ENCODE peak calls at places on chromosomes 1 and 21, in five cellular contexts. One of them, this sample, is unnamed.
A peak's percentile ranks its signal among the peaks of the same experiment; 100 is the strongest.

GRCh38 chr21:38386967-38387366 is 111.3 kb downstream of the ERG start:
- DNase-seq in stimulated activated CD4-positive, alpha-beta T cell treated with anti-CD3 and anti-CD28 coated beads, Interleukin-2, amount 100 ng/mL, for 4 hours: no peak
- DNase-seq in retina: no peak
- DNase-seq in heart left ventricle: no peak
- DNase-seq in head of caudate nucleus: no peak
- DNase-seq in this sample: no peak

GRCh38 chr1:29812397-29813135 is 576.2 kb downstream of the PTPRU start:
- DNase-seq in stimulated activated CD4-positive, alpha-beta T cell treated with anti-CD3 and anti-CD28 coated beads, Interleukin-2, amount 100 ng/mL, for 4 hours: no peak
- DNase-seq in heart left ventricle: no peak
- DNase-seq in retina: peak; percentile 5
- DNase-seq in head of caudate nucleus: no peak
- DNase-seq in this sample: no peak

GRCh38 chr1:198086051-198086745 is 70.6 kb upstream of the NEK7 start:
- DNase-seq in stimulated activated CD4-positive, alpha-beta T cell treated with anti-CD3 and anti-CD28 coated beads, Interleukin-2, amount 100 ng/mL, for 4 hours: no peak
- DNase-seq in heart left ventricle: no peak
- DNase-seq in head of caudate nucleus: no peak
- DNase-seq in retina: no peak
- DNase-seq in this sample: no peak

GRCh38 chr21:16438761-16439160 is 709.0 kb downstream of the USP25 start:
- DNase-seq in head of caudate nucleus: no peak
- DNase-seq in retina: no peak
- DNase-seq in stimulated activated CD4-positive, alpha-beta T cell treated with anti-CD3 and anti-CD28 coated beads, Interleukin-2, amount 100 ng/mL, for 4 hours: no peak
- DNase-seq in heart left ventricle: no peak
- DNase-seq in this sample: no peak

GRCh38 chr1:173682174-173682573 is 12.5 kb upstream of the ANKRD45 start:
- DNase-seq in stimulated activated CD4-positive, alpha-beta T cell treated with anti-CD3 and anti-CD28 coated beads, Interleukin-2, amount 100 ng/mL, for 4 hours: no peak
- DNase-seq in head of caudate nucleus: no peak
- DNase-seq in retina: no peak
- DNase-seq in heart left ventricle: no peak
- DNase-seq in this sample: no peak

GRCh38 chr1:61641578-61642336 is 83.2 kb downstream of the TM2D1 start:
- DNase-seq in head of caudate nucleus: peak; percentile 80
- DNase-seq in retina: peak; percentile 64
- DNase-seq in stimulated activated CD4-positive, alpha-beta T cell treated with anti-CD3 and anti-CD28 coated beads, Interleukin-2, amount 100 ng/mL, for 4 hours: peak; percentile 33
- DNase-seq in heart left ventricle: peak; percentile 76
- DNase-seq in this sample: peak; percentile 12

GRCh38 chr1:231550448-231550781 is 21.9 kb downstream of the TSNAX start:
- DNase-seq in head of caudate nucleus: no peak
- DNase-seq in retina: no peak
- DNase-seq in heart left ventricle: no peak
- DNase-seq in stimulated activated CD4-positive, alpha-beta T cell treated with anti-CD3 and anti-CD28 coated beads, Interleukin-2, amount 100 ng/mL, for 4 hours: no peak
- DNase-seq in this sample: no peak

GRCh38 chr1:226682841-226683800 is 56.0 kb downstream of the ITPKB start:
- DNase-seq in retina: no peak
- DNase-seq in stimulated activated CD4-positive, alpha-beta T cell treated with anti-CD3 and anti-CD28 coated beads, Interleukin-2, amount 100 ng/mL, for 4 hours: no peak
- DNase-seq in heart left ventricle: no peak
- DNase-seq in head of caudate nucleus: no peak
- DNase-seq in this sample: no peak

GRCh38 chr1:87897486-87897885 is 568.8 kb downstream of the LMO4 start:
- DNase-seq in retina: no peak
- DNase-seq in head of caudate nucleus: no peak
- DNase-seq in stimulated activated CD4-positive, alpha-beta T cell treated with anti-CD3 and anti-CD28 coated beads, Interleukin-2, amount 100 ng/mL, for 4 hours: no peak
- DNase-seq in heart left ventricle: no peak
- DNase-seq in this sample: no peak

GRCh38 chr1:113452921-113453770 is 62.8 kb downstream of the MAGI3 start:
- DNase-seq in retina: no peak
- DNase-seq in stimulated activated CD4-positive, alpha-beta T cell treated with anti-CD3 and anti-CD28 coated beads, Interleukin-2, amount 100 ng/mL, for 4 hours: no peak
- DNase-seq in heart left ventricle: no peak
- DNase-seq in head of caudate nucleus: no peak
- DNase-seq in this sample: no peak

GRCh38 chr1:204846546-204846945 is 24.1 kb upstream of the NFASC start:
- DNase-seq in head of caudate nucleus: peak; percentile 75
- DNase-seq in stimulated activated CD4-positive, alpha-beta T cell treated with anti-CD3 and anti-CD28 coated beads, Interleukin-2, amount 100 ng/mL, for 4 hours: no peak
- DNase-seq in retina: no peak
- DNase-seq in heart left ventricle: no peak
- DNase-seq in this sample: no peak

GRCh38 chr1:183355797-183356196 is 62.4 kb downstream of the NMNAT2 start:
- DNase-seq in head of caudate nucleus: no peak
- DNase-seq in retina: no peak
- DNase-seq in heart left ventricle: no peak
- DNase-seq in stimulated activated CD4-positive, alpha-beta T cell treated with anti-CD3 and anti-CD28 coated beads, Interleukin-2, amount 100 ng/mL, for 4 hours: no peak
- DNase-seq in this sample: no peak

GRCh38 chr1:209870151-209870831 is 42.5 kb downstream of the UTP25 start:
- DNase-seq in heart left ventricle: no peak
- DNase-seq in head of caudate nucleus: no peak
- DNase-seq in stimulated activated CD4-positive, alpha-beta T cell treated with anti-CD3 and anti-CD28 coated beads, Interleukin-2, amount 100 ng/mL, for 4 hours: no peak
- DNase-seq in retina: no peak
- DNase-seq in this sample: no peak

GRCh38 chr1:220317161-220317560 is 44.9 kb upstream of the RAB3GAP2 start:
- DNase-seq in retina: no peak
- DNase-seq in heart left ventricle: no peak
- DNase-seq in head of caudate nucleus: no peak
- DNase-seq in stimulated activated CD4-positive, alpha-beta T cell treated with anti-CD3 and anti-CD28 coated beads, Interleukin-2, amount 100 ng/mL, for 4 hours: no peak
- DNase-seq in this sample: no peak

GRCh38 chr1:118949317-118949716 is 38.8 kb downstream of the TBX15 start:
- DNase-seq in stimulated activated CD4-positive, alpha-beta T cell treated with anti-CD3 and anti-CD28 coated beads, Interleukin-2, amount 100 ng/mL, for 4 hours: no peak
- DNase-seq in head of caudate nucleus: no peak
- DNase-seq in heart left ventricle: peak; percentile 34
- DNase-seq in retina: no peak
- DNase-seq in this sample: no peak

GRCh38 chr1:234869182-234870019 is 259.2 kb downstream of the TOMM20 start:
- DNase-seq in heart left ventricle: no peak
- DNase-seq in head of caudate nucleus: no peak
- DNase-seq in retina: no peak
- DNase-seq in stimulated activated CD4-positive, alpha-beta T cell treated with anti-CD3 and anti-CD28 coated beads, Interleukin-2, amount 100 ng/mL, for 4 hours: no peak
- DNase-seq in this sample: no peak

GRCh38 chr1:236394905-236395779 is 1.1 kb downstream of the EDARADD start:
- DNase-seq in head of caudate nucleus: no peak
- DNase-seq in stimulated activated CD4-positive, alpha-beta T cell treated with anti-CD3 and anti-CD28 coated beads, Interleukin-2, amount 100 ng/mL, for 4 hours: peak; percentile 21
- DNase-seq in heart left ventricle: peak; percentile 28
- DNase-seq in retina: peak; percentile 88
- DNase-seq in this sample: no peak

GRCh38 chr1:46072975-46073374 is 59.5 kb downstream of the PIK3R3 start:
- DNase-seq in retina: no peak
- DNase-seq in head of caudate nucleus: no peak
- DNase-seq in stimulated activated CD4-positive, alpha-beta T cell treated with anti-CD3 and anti-CD28 coated beads, Interleukin-2, amount 100 ng/mL, for 4 hours: no peak
- DNase-seq in heart left ventricle: no peak
- DNase-seq in this sample: no peak

GRCh38 chr1:24294757-24295371 is 24.3 kb upstream of the GRHL3 start:
- DNase-seq in head of caudate nucleus: no peak
- DNase-seq in stimulated activated CD4-positive, alpha-beta T cell treated with anti-CD3 and anti-CD28 coated beads, Interleukin-2, amount 100 ng/mL, for 4 hours: no peak
- DNase-seq in heart left ventricle: peak; percentile 29
- DNase-seq in retina: peak; percentile 45
- DNase-seq in this sample: no peak

GRCh38 chr1:55277377-55278130 is 62.4 kb upstream of the USP24 start:
- DNase-seq in head of caudate nucleus: peak; percentile 82
- DNase-seq in stimulated activated CD4-positive, alpha-beta T cell treated with anti-CD3 and anti-CD28 coated beads, Interleukin-2, amount 100 ng/mL, for 4 hours: peak; percentile 75
- DNase-seq in retina: peak; percentile 86
- DNase-seq in heart left ventricle: peak; percentile 81
- DNase-seq in this sample: peak; percentile 60

GRCh38 chr1:112133487-112133886 is 144.0 kb upstream of the KCND3 start:
- DNase-seq in retina: no peak
- DNase-seq in head of caudate nucleus: no peak
- DNase-seq in stimulated activated CD4-positive, alpha-beta T cell treated with anti-CD3 and anti-CD28 coated beads, Interleukin-2, amount 100 ng/mL, for 4 hours: no peak
- DNase-seq in heart left ventricle: no peak
- DNase-seq in this sample: no peak

GRCh38 chr1:232578681-232579195 is 51.2 kb downstream of the SIPA1L2 start:
- DNase-seq in stimulated activated CD4-positive, alpha-beta T cell treated with anti-CD3 and anti-CD28 coated beads, Interleukin-2, amount 100 ng/mL, for 4 hours: no peak
- DNase-seq in retina: no peak
- DNase-seq in head of caudate nucleus: no peak
- DNase-seq in heart left ventricle: no peak
- DNase-seq in this sample: no peak

GRCh38 chr1:238985312-238985711 is 401.1 kb upstream of the CHRM3 start:
- DNase-seq in stimulated activated CD4-positive, alpha-beta T cell treated with anti-CD3 and anti-CD28 coated beads, Interleukin-2, amount 100 ng/mL, for 4 hours: no peak
- DNase-seq in head of caudate nucleus: no peak
- DNase-seq in retina: no peak
- DNase-seq in heart left ventricle: no peak
- DNase-seq in this sample: no peak

GRCh38 chr1:52674497-52675384 is 23.4 kb downstream of the COA7 start:
- DNase-seq in heart left ventricle: no peak
- DNase-seq in stimulated activated CD4-positive, alpha-beta T cell treated with anti-CD3 and anti-CD28 coated beads, Interleukin-2, amount 100 ng/mL, for 4 hours: no peak
- DNase-seq in retina: no peak
- DNase-seq in head of caudate nucleus: no peak
- DNase-seq in this sample: no peak

GRCh38 chr1:232952514-232953175 is 2.2 kb downstream of the NTPCR start:
- DNase-seq in head of caudate nucleus: no peak
- DNase-seq in heart left ventricle: peak; percentile 44
- DNase-seq in retina: peak; percentile 50
- DNase-seq in stimulated activated CD4-positive, alpha-beta T cell treated with anti-CD3 and anti-CD28 coated beads, Interleukin-2, amount 100 ng/mL, for 4 hours: no peak
- DNase-seq in this sample: no peak

GRCh38 chr21:46100426-46100825 is 2.5 kb downstream of the COL6A2 start:
- DNase-seq in stimulated activated CD4-positive, alpha-beta T cell treated with anti-CD3 and anti-CD28 coated beads, Interleukin-2, amount 100 ng/mL, for 4 hours: no peak
- DNase-seq in head of caudate nucleus: no peak
- DNase-seq in heart left ventricle: no peak
- DNase-seq in retina: no peak
- DNase-seq in this sample: no peak

GRCh38 chr1:201266774-201267173 is 16.5 kb upstream of the PKP1 start:
- DNase-seq in heart left ventricle: no peak
- DNase-seq in retina: no peak
- DNase-seq in stimulated activated CD4-positive, alpha-beta T cell treated with anti-CD3 and anti-CD28 coated beads, Interleukin-2, amount 100 ng/mL, for 4 hours: no peak
- DNase-seq in head of caudate nucleus: no peak
- DNase-seq in this sample: no peak

GRCh38 chr1:17594690-17595601 is 55.4 kb downstream of the ARHGEF10L start:
- DNase-seq in head of caudate nucleus: no peak
- DNase-seq in heart left ventricle: no peak
- DNase-seq in retina: no peak
- DNase-seq in stimulated activated CD4-positive, alpha-beta T cell treated with anti-CD3 and anti-CD28 coated beads, Interleukin-2, amount 100 ng/mL, for 4 hours: no peak
- DNase-seq in this sample: no peak

GRCh38 chr1:27724961-27725373 is 794 bp upstream of the FAM76A start:
- DNase-seq in stimulated activated CD4-positive, alpha-beta T cell treated with anti-CD3 and anti-CD28 coated beads, Interleukin-2, amount 100 ng/mL, for 4 hours: no peak
- DNase-seq in heart left ventricle: peak; percentile 33
- DNase-seq in retina: no peak
- DNase-seq in head of caudate nucleus: no peak
- DNase-seq in this sample: no peak